ENCODE peak calls at places on chromosome 3, in six cellular contexts. One of them, this sample, is unnamed. For H3K4me1, the result is how much of the 10 kb centered on the place peaks cover.

GRCh38 chr3:136305879-136306278 is 55.7 kb downstream of the PCCB start:
- DNase-seq in PC-3: no peak
- DNase-seq in SK-N-SH: no peak
- DNase-seq in GM23248: peak
- DNase-seq in GM23338: peak
- DNase-seq in OCI-LY7: peak
- DNase-seq in this sample: no peak

GRCh38 chr3:45915518-45916231 is 27.6 kb upstream of the CXCR6 start:
- DNase-seq in PC-3: peak
- DNase-seq in SK-N-SH: no peak
- DNase-seq in GM23248: peak
- DNase-seq in GM23338: no peak
- DNase-seq in OCI-LY7: no peak
- DNase-seq in this sample: peak

GRCh38 chr3:72347819-72348319 is 500.4 kb downstream of the SHQ1 start:
- DNase-seq in PC-3: peak
- DNase-seq in SK-N-SH: no peak
- DNase-seq in GM23248: peak
- DNase-seq in GM23338: peak
- DNase-seq in OCI-LY7: no peak
- DNase-seq in this sample: peak

GRCh38 chr3:31495971-31496370 is 36.8 kb upstream of the STT3B start:
- DNase-seq in PC-3: peak
- DNase-seq in SK-N-SH: no peak
- DNase-seq in GM23248: peak
- DNase-seq in GM23338: no peak
- DNase-seq in OCI-LY7: no peak
- DNase-seq in this sample: no peak

GRCh38 chr3:55409802-55410201 is 77.3 kb downstream of the WNT5A start:
- DNase-seq in PC-3: peak
- DNase-seq in SK-N-SH: no peak
- DNase-seq in GM23248: peak
- DNase-seq in GM23338: no peak
- DNase-seq in OCI-LY7: no peak
- DNase-seq in this sample: no peak

GRCh38 chr3:187624588-187624987 is 45.6 kb downstream of the SST start:
- DNase-seq in PC-3: no peak
- DNase-seq in SK-N-SH: no peak
- DNase-seq in GM23248: peak
- DNase-seq in GM23338: no peak
- DNase-seq in OCI-LY7: no peak
- DNase-seq in this sample: no peak

GRCh38 chr3:42853739-42854302 is 21.9 kb downstream of the CYP8B1 start:
- DNase-seq in PC-3: no peak
- DNase-seq in SK-N-SH: no peak
- DNase-seq in GM23248: no peak
- DNase-seq in GM23338: no peak
- DNase-seq in OCI-LY7: no peak
- DNase-seq in this sample: no peak

GRCh38 chr3:124620600-124621063 is 109.6 kb upstream of the UMPS start:
- DNase-seq in PC-3: no peak
- DNase-seq in SK-N-SH: no peak
- DNase-seq in GM23248: peak
- DNase-seq in GM23338: no peak
- DNase-seq in OCI-LY7: peak
- DNase-seq in this sample: no peak

GRCh38 chr3:71203727-71204488 is 379.6 kb downstream of the FOXP1 start:
- DNase-seq in PC-3: no peak
- DNase-seq in SK-N-SH: no peak
- DNase-seq in GM23248: no peak
- DNase-seq in GM23338: no peak
- DNase-seq in OCI-LY7: no peak
- DNase-seq in this sample: no peak

GRCh38 chr3:99394831-99395733 is 243.3 kb upstream of the COL8A1 start:
- DNase-seq in PC-3: peak
- DNase-seq in SK-N-SH: no peak
- DNase-seq in GM23248: peak
- DNase-seq in GM23338: no peak
- DNase-seq in OCI-LY7: no peak
- DNase-seq in this sample: no peak

GRCh38 chr3:47057212-47057671 is 77.8 kb downstream of the NBEAL2 start:
- DNase-seq in PC-3: no peak
- DNase-seq in SK-N-SH: no peak
- DNase-seq in GM23248: peak
- DNase-seq in GM23338: no peak
- DNase-seq in OCI-LY7: no peak
- DNase-seq in this sample: no peak

GRCh38 chr3:152564454-152564853 is 270.5 kb upstream of the P2RY1 start:
- DNase-seq in PC-3: no peak
- DNase-seq in SK-N-SH: no peak
- DNase-seq in GM23248: no peak
- DNase-seq in GM23338: no peak
- DNase-seq in OCI-LY7: no peak
- DNase-seq in this sample: no peak

GRCh38 chr3:166123576-166123975 is 286.4 kb upstream of the BCHE start:
- DNase-seq in PC-3: peak
- DNase-seq in SK-N-SH: no peak
- DNase-seq in GM23248: no peak
- DNase-seq in GM23338: peak
- DNase-seq in OCI-LY7: no peak
- DNase-seq in this sample: no peak

GRCh38 chr3:50612973-50613851 is 1.6 kb upstream of the CISH start:
- DNase-seq in PC-3: no peak
- DNase-seq in SK-N-SH: no peak
- DNase-seq in GM23248: no peak
- DNase-seq in GM23338: no peak
- DNase-seq in OCI-LY7: no peak
- DNase-seq in this sample: no peak

GRCh38 chr3:52705688-52706686 is at the start of the genes GLT8D1 and SPCS1:
- DNase-seq in PC-3: peak
- DNase-seq in SK-N-SH: peak
- DNase-seq in GM23248: peak
- DNase-seq in GM23338: peak
- DNase-seq in OCI-LY7: peak
- DNase-seq in this sample: peak

GRCh38 chr3:52710512-52710911 is 4.6 kb downstream of the SPCS1 start:
- DNase-seq in PC-3: no peak
- DNase-seq in SK-N-SH: no peak
- DNase-seq in GM23248: no peak
- DNase-seq in GM23338: no peak
- DNase-seq in OCI-LY7: no peak
- DNase-seq in this sample: no peak

GRCh38 chr3:52704611-52705437 is 767 bp downstream of the GLT8D1 start:
- DNase-seq in PC-3: peak
- DNase-seq in SK-N-SH: peak
- DNase-seq in GM23248: peak
- DNase-seq in GM23338: peak
- DNase-seq in OCI-LY7: peak
- DNase-seq in this sample: peak

GRCh38 chr3:52705438-52705687 is 228 bp downstream of the GLT8D1 start:
- DNase-seq in PC-3: no peak
- DNase-seq in SK-N-SH: no peak
- DNase-seq in GM23248: no peak
- DNase-seq in GM23338: no peak
- DNase-seq in OCI-LY7: no peak
- DNase-seq in this sample: no peak

GRCh38 chr3:52707585-52707984 is 1.7 kb downstream of the SPCS1 start:
- DNase-seq in PC-3: no peak
- DNase-seq in SK-N-SH: no peak
- DNase-seq in GM23248: no peak
- DNase-seq in GM23338: no peak
- DNase-seq in OCI-LY7: peak
- DNase-seq in this sample: no peak
- H3K4me2 ChIP-seq in PC-3: peak
- H3K4me2 ChIP-seq in SK-N-SH: peak
- H3K4me2 ChIP-seq in GM23248: peak
- H3K4me2 ChIP-seq in GM23338: peak
- H3K4me2 ChIP-seq in OCI-LY7: peak
- H3K4me2 ChIP-seq in this sample: peak

DNA sequence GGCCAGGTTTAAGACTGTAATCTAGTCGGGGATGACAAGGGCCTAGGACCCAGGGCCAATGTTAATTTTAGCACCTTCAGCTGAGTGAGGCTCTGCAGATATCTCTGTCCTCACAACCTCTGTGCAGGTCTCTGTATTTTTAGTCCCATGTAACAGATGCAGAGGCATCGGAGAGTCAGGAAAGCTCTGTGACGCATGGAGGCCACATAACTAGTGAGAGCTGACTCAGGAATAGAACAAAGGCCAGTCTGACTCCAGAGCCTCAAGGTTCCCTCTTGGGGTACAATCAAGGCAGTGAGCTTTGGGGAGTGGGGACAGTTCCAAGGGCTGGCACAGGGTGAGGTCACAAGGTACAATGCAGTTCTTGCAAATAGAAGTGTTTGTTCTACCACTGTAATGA is 31.0 kb downstream of the FSTL1 start:
- DNase-seq in PC-3: no peak
- DNase-seq in SK-N-SH: no peak
- DNase-seq in GM23248: no peak
- DNase-seq in GM23338: no peak
- DNase-seq in OCI-LY7: no peak
- DNase-seq in this sample: no peak
- H3K4me1 ChIP-seq in PC-3: under half
- H3K4me1 ChIP-seq in SK-N-SH: under half
- H3K4me1 ChIP-seq in GM23248: half or more
- H3K4me1 ChIP-seq in GM23338: under half
- H3K4me1 ChIP-seq in OCI-LY7: under half
- H3K4me1 ChIP-seq in this sample: under half

GRCh38 chr3:190008432-190008831 is 112.3 kb downstream of the P3H2 start:
- DNase-seq in PC-3: no peak
- DNase-seq in SK-N-SH: no peak
- DNase-seq in GM23248: no peak
- DNase-seq in GM23338: no peak
- DNase-seq in OCI-LY7: no peak
- DNase-seq in this sample: no peak
- TF ChIP-seq EZH2phosphoT487 in PC-3: no peak
- TF ChIP-seq EZH2phosphoT487 in SK-N-SH: no peak
- TF ChIP-seq EZH2phosphoT487 in GM23248: no peak
- TF ChIP-seq EZH2phosphoT487 in GM23338: no peak
- TF ChIP-seq EZH2phosphoT487 in OCI-LY7: no peak
- TF ChIP-seq EZH2phosphoT487 in this sample: no peak

DNA sequence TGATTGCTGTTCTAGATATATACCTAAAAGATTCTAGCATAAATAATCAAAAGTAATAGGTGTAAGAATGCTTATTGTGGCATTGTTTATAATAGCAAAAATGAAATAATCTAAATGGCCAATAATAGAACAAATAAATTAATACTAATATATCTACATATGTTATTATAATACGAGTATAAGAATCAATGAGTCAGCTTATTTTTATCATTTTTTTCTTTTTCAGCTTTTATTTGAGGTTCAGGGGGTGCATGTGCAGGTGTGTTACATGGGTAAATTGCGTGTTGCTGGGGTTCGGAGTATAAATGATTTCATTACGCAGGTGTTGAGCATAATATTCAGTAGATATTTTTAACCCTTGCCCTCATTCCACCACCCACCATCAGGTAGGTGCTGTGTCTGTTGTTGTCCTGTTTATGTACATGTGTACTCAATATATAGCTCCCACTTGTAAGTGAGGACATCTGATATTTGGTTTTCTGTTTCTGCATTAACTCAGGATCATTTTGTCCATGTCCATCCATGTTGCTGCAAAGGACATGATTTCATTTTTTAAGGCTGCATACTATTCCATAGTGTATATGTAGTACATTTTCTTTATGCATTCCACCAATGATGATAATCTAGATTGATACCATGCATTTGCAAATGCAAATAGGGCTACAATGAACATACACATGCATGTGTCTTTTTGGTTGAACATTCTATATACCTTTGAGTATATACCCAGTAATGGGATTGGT is 122.2 kb upstream of the GMNC start:
- DNase-seq in PC-3: no peak
- DNase-seq in SK-N-SH: no peak
- DNase-seq in GM23248: no peak
- DNase-seq in GM23338: no peak
- DNase-seq in OCI-LY7: no peak
- DNase-seq in this sample: no peak
- H3K4me2 ChIP-seq in PC-3: no peak
- H3K4me2 ChIP-seq in SK-N-SH: no peak
- H3K4me2 ChIP-seq in GM23248: no peak
- H3K4me2 ChIP-seq in GM23338: no peak
- H3K4me2 ChIP-seq in OCI-LY7: no peak
- H3K4me2 ChIP-seq in this sample: no peak

DNA sequence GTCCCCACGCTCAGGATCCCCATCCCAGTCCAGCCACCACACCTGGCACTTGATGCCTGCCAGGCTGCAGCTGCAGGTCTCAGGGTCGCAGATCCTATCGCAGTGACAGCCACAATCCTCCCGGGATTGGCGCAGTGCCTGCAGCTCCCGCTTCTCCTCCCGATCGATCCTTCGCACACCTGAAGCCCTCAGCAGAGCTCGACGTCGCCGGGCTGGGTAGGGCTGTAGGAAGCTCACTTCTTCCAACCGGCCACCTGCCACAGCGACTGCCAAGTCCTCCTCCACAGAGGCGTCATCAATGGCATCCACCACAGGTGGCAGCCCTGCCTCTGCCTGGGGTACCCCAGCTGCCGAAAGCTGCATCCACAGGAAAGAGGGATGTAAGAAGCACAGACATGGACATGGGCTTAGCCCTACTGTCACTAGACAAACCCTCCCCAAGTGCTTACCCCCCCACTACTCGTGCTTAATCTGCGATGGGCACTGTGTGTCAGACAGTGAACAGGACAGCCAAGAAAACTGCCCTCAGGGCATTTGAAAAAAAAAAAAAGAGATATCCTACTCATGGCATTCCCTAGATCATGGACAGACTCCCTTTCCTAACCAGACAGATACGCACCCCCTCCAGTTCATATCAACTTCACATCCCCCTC is 9.2 kb downstream of the CSRNP1 start:
- DNase-seq in PC-3: peak
- DNase-seq in SK-N-SH: peak
- DNase-seq in GM23248: no peak
- DNase-seq in GM23338: no peak
- DNase-seq in OCI-LY7: no peak
- DNase-seq in this sample: no peak
- H3K4me1 ChIP-seq in PC-3: half or more
- H3K4me1 ChIP-seq in SK-N-SH: half or more
- H3K4me1 ChIP-seq in GM23248: half or more
- H3K4me1 ChIP-seq in GM23338: under half
- H3K4me1 ChIP-seq in OCI-LY7: half or more
- H3K4me1 ChIP-seq in this sample: under half

GRCh38 chr3:97981886-97982285 is 9.7 kb upstream of the RIOX2 start:
- DNase-seq in PC-3: no peak
- DNase-seq in SK-N-SH: no peak
- DNase-seq in GM23248: no peak
- DNase-seq in GM23338: no peak
- DNase-seq in OCI-LY7: no peak
- DNase-seq in this sample: no peak
- TF ChIP-seq EZH2phosphoT487 in PC-3: no peak
- TF ChIP-seq EZH2phosphoT487 in SK-N-SH: no peak
- TF ChIP-seq EZH2phosphoT487 in GM23248: no peak
- TF ChIP-seq EZH2phosphoT487 in GM23338: no peak
- TF ChIP-seq EZH2phosphoT487 in OCI-LY7: no peak
- TF ChIP-seq EZH2phosphoT487 in this sample: no peak